ENCODE peak calls at places on chromosomes 6 and 20, in six cellular contexts. One of them, this sample, is unnamed.

GRCh38 chr20:50193169-50193850 is 2.7 kb downstream of the CEBPB start:
- DNase-seq in SK-N-SH: no peak
- DNase-seq in NCI-H1092: no peak
- DNase-seq in fibroblast of villous mesenchyme: peak; percentile 53
- DNase-seq in stimulated activated CD4-positive, alpha-beta T cell treated with anti-CD3 and anti-CD28 coated beads, Interleukin-15, amount 100 ng/mL, for 1 hour: no peak
- DNase-seq in NCI-H226: peak; percentile 44
- DNase-seq in this sample: no peak

GRCh38 chr20:38073307-38074010 is 39.9 kb downstream of the RPRD1B start:
- DNase-seq in SK-N-SH: peak; percentile 52
- DNase-seq in stimulated activated CD4-positive, alpha-beta T cell treated with anti-CD3 and anti-CD28 coated beads, Interleukin-15, amount 100 ng/mL, for 1 hour: no peak
- DNase-seq in NCI-H1092: no peak
- DNase-seq in fibroblast of villous mesenchyme: peak; percentile 97
- DNase-seq in NCI-H226: peak; percentile 79
- DNase-seq in this sample: peak; percentile 93

GRCh38 chr6:54903884-54904283 is 57.3 kb downstream of the FAM83B start:
- DNase-seq in fibroblast of villous mesenchyme: peak; percentile 11
- DNase-seq in stimulated activated CD4-positive, alpha-beta T cell treated with anti-CD3 and anti-CD28 coated beads, Interleukin-15, amount 100 ng/mL, for 1 hour: no peak
- DNase-seq in SK-N-SH: no peak
- DNase-seq in NCI-H226: no peak
- DNase-seq in NCI-H1092: no peak
- DNase-seq in this sample: no peak

GRCh38 chr6:136251394-136251793 is 1.3 kb upstream of the MTFR2 start:
- DNase-seq in SK-N-SH: no peak
- DNase-seq in NCI-H1092: no peak
- DNase-seq in NCI-H226: no peak
- DNase-seq in stimulated activated CD4-positive, alpha-beta T cell treated with anti-CD3 and anti-CD28 coated beads, Interleukin-15, amount 100 ng/mL, for 1 hour: no peak
- DNase-seq in fibroblast of villous mesenchyme: no peak
- DNase-seq in this sample: no peak

GRCh38 chr20:4026093-4026601 is 10.8 kb upstream of the RNF24 start:
- DNase-seq in stimulated activated CD4-positive, alpha-beta T cell treated with anti-CD3 and anti-CD28 coated beads, Interleukin-15, amount 100 ng/mL, for 1 hour: no peak
- DNase-seq in fibroblast of villous mesenchyme: peak; percentile 90
- DNase-seq in SK-N-SH: peak; percentile 54
- DNase-seq in NCI-H1092: no peak
- DNase-seq in NCI-H226: peak; percentile 55
- DNase-seq in this sample: no peak

GRCh38 chr6:6803180-6803978 is 214.9 kb downstream of the LY86 start:
- DNase-seq in fibroblast of villous mesenchyme: no peak
- DNase-seq in NCI-H226: peak; percentile 56
- DNase-seq in stimulated activated CD4-positive, alpha-beta T cell treated with anti-CD3 and anti-CD28 coated beads, Interleukin-15, amount 100 ng/mL, for 1 hour: no peak
- DNase-seq in SK-N-SH: no peak
- DNase-seq in NCI-H1092: no peak
- DNase-seq in this sample: no peak

GRCh38 chr6:31829633-31830492 is 2.3 kb downstream of the HSPA1B start:
- DNase-seq in SK-N-SH: no peak
- DNase-seq in fibroblast of villous mesenchyme: peak; percentile 72
- DNase-seq in NCI-H1092: no peak
- DNase-seq in stimulated activated CD4-positive, alpha-beta T cell treated with anti-CD3 and anti-CD28 coated beads, Interleukin-15, amount 100 ng/mL, for 1 hour: no peak
- DNase-seq in NCI-H226: no peak
- DNase-seq in this sample: peak; percentile 45

GRCh38 chr20:50151034-50151743 is 2.3 kb downstream of the PEDS1 start:
- DNase-seq in stimulated activated CD4-positive, alpha-beta T cell treated with anti-CD3 and anti-CD28 coated beads, Interleukin-15, amount 100 ng/mL, for 1 hour: no peak
- DNase-seq in NCI-H1092: no peak
- DNase-seq in fibroblast of villous mesenchyme: no peak
- DNase-seq in NCI-H226: no peak
- DNase-seq in SK-N-SH: no peak
- DNase-seq in this sample: peak; percentile 72

GRCh38 chr20:51487525-51488279 is 54.8 kb downstream of the NFATC2 start:
- DNase-seq in NCI-H1092: no peak
- DNase-seq in fibroblast of villous mesenchyme: peak; percentile 72
- DNase-seq in NCI-H226: peak; percentile 89
- DNase-seq in stimulated activated CD4-positive, alpha-beta T cell treated with anti-CD3 and anti-CD28 coated beads, Interleukin-15, amount 100 ng/mL, for 1 hour: no peak
- DNase-seq in SK-N-SH: no peak
- DNase-seq in this sample: no peak

GRCh38 chr6:134437376-134437775 is 119.5 kb upstream of the SGK1 start:
- DNase-seq in NCI-H226: peak; percentile 22
- DNase-seq in SK-N-SH: no peak
- DNase-seq in NCI-H1092: no peak
- DNase-seq in fibroblast of villous mesenchyme: peak; percentile 48
- DNase-seq in stimulated activated CD4-positive, alpha-beta T cell treated with anti-CD3 and anti-CD28 coated beads, Interleukin-15, amount 100 ng/mL, for 1 hour: peak; percentile 1
- DNase-seq in this sample: no peak

GRCh38 chr20:2809690-2810089 is 5.1 kb upstream of the C20orf141 start:
- DNase-seq in NCI-H1092: no peak
- DNase-seq in stimulated activated CD4-positive, alpha-beta T cell treated with anti-CD3 and anti-CD28 coated beads, Interleukin-15, amount 100 ng/mL, for 1 hour: no peak
- DNase-seq in NCI-H226: no peak
- DNase-seq in SK-N-SH: no peak
- DNase-seq in fibroblast of villous mesenchyme: no peak
- DNase-seq in this sample: no peak

GRCh38 chr20:4038676-4039075 is 23.3 kb upstream of the RNF24 start:
- DNase-seq in fibroblast of villous mesenchyme: no peak
- DNase-seq in NCI-H1092: no peak
- DNase-seq in stimulated activated CD4-positive, alpha-beta T cell treated with anti-CD3 and anti-CD28 coated beads, Interleukin-15, amount 100 ng/mL, for 1 hour: no peak
- DNase-seq in NCI-H226: no peak
- DNase-seq in SK-N-SH: no peak
- DNase-seq in this sample: no peak

GRCh38 chr6:41728954-41729353 is 6.5 kb downstream of the TFEB start:
- DNase-seq in NCI-H226: no peak
- DNase-seq in NCI-H1092: no peak
- DNase-seq in stimulated activated CD4-positive, alpha-beta T cell treated with anti-CD3 and anti-CD28 coated beads, Interleukin-15, amount 100 ng/mL, for 1 hour: no peak
- DNase-seq in SK-N-SH: no peak
- DNase-seq in fibroblast of villous mesenchyme: no peak
- DNase-seq in this sample: no peak

GRCh38 chr6:107441706-107442105 is 17.7 kb downstream of the PDSS2 start:
- DNase-seq in NCI-H1092: no peak
- DNase-seq in NCI-H226: no peak
- DNase-seq in SK-N-SH: no peak
- DNase-seq in fibroblast of villous mesenchyme: no peak
- DNase-seq in stimulated activated CD4-positive, alpha-beta T cell treated with anti-CD3 and anti-CD28 coated beads, Interleukin-15, amount 100 ng/mL, for 1 hour: no peak
- DNase-seq in this sample: no peak

GRCh38 chr6:108341312-108341711 is 46.5 kb downstream of the AFG1L start:
- DNase-seq in SK-N-SH: no peak
- DNase-seq in fibroblast of villous mesenchyme: no peak
- DNase-seq in NCI-H1092: no peak
- DNase-seq in NCI-H226: no peak
- DNase-seq in stimulated activated CD4-positive, alpha-beta T cell treated with anti-CD3 and anti-CD28 coated beads, Interleukin-15, amount 100 ng/mL, for 1 hour: no peak
- DNase-seq in this sample: no peak

GRCh38 chr6:44301782-44302564 is 11.2 kb downstream of the AARS2 start:
- DNase-seq in NCI-H226: no peak
- DNase-seq in stimulated activated CD4-positive, alpha-beta T cell treated with anti-CD3 and anti-CD28 coated beads, Interleukin-15, amount 100 ng/mL, for 1 hour: no peak
- DNase-seq in SK-N-SH: no peak
- DNase-seq in NCI-H1092: no peak
- DNase-seq in fibroblast of villous mesenchyme: no peak
- DNase-seq in this sample: no peak

GRCh38 chr6:149316740-149317655 is 514 bp upstream of the TAB2 start:
- DNase-seq in fibroblast of villous mesenchyme: peak; percentile 93
- DNase-seq in SK-N-SH: peak; percentile 93
- DNase-seq in stimulated activated CD4-positive, alpha-beta T cell treated with anti-CD3 and anti-CD28 coated beads, Interleukin-15, amount 100 ng/mL, for 1 hour: peak; percentile 77
- DNase-seq in NCI-H226: peak; percentile 92
- DNase-seq in NCI-H1092: peak; percentile 91
- DNase-seq in this sample: no peak

GRCh38 chr6:3593161-3593560 is 136.3 kb upstream of the SLC22A23 start:
- DNase-seq in SK-N-SH: no peak
- DNase-seq in stimulated activated CD4-positive, alpha-beta T cell treated with anti-CD3 and anti-CD28 coated beads, Interleukin-15, amount 100 ng/mL, for 1 hour: no peak
- DNase-seq in NCI-H1092: no peak
- DNase-seq in NCI-H226: no peak
- DNase-seq in fibroblast of villous mesenchyme: no peak
- DNase-seq in this sample: no peak

GRCh38 chr20:18404172-18404571 is 62.7 kb downstream of the DZANK1 start:
- DNase-seq in SK-N-SH: no peak
- DNase-seq in stimulated activated CD4-positive, alpha-beta T cell treated with anti-CD3 and anti-CD28 coated beads, Interleukin-15, amount 100 ng/mL, for 1 hour: no peak
- DNase-seq in NCI-H1092: no peak
- DNase-seq in fibroblast of villous mesenchyme: no peak
- DNase-seq in NCI-H226: no peak
- DNase-seq in this sample: no peak

GRCh38 chr20:34979366-34980153 is 23.9 kb downstream of the MYH7B start:
- DNase-seq in fibroblast of villous mesenchyme: no peak
- DNase-seq in NCI-H226: no peak
- DNase-seq in stimulated activated CD4-positive, alpha-beta T cell treated with anti-CD3 and anti-CD28 coated beads, Interleukin-15, amount 100 ng/mL, for 1 hour: no peak
- DNase-seq in NCI-H1092: no peak
- DNase-seq in SK-N-SH: peak; percentile 59
- DNase-seq in this sample: no peak

GRCh38 chr6:144797881-144798589 is 512.9 kb downstream of the UTRN start:
- DNase-seq in NCI-H1092: no peak
- DNase-seq in stimulated activated CD4-positive, alpha-beta T cell treated with anti-CD3 and anti-CD28 coated beads, Interleukin-15, amount 100 ng/mL, for 1 hour: no peak
- DNase-seq in fibroblast of villous mesenchyme: peak; percentile 77
- DNase-seq in NCI-H226: peak; percentile 49
- DNase-seq in SK-N-SH: no peak
- DNase-seq in this sample: no peak

GRCh38 chr6:39037082-39037487 is 11.5 kb upstream of the GLP1R start:
- DNase-seq in stimulated activated CD4-positive, alpha-beta T cell treated with anti-CD3 and anti-CD28 coated beads, Interleukin-15, amount 100 ng/mL, for 1 hour: no peak
- DNase-seq in fibroblast of villous mesenchyme: no peak
- DNase-seq in NCI-H1092: no peak
- DNase-seq in SK-N-SH: no peak
- DNase-seq in NCI-H226: no peak
- DNase-seq in this sample: no peak

GRCh38 chr20:36779656-36780025 is 6.1 kb upstream of the DSN1 start:
- DNase-seq in NCI-H226: no peak
- DNase-seq in NCI-H1092: no peak
- DNase-seq in stimulated activated CD4-positive, alpha-beta T cell treated with anti-CD3 and anti-CD28 coated beads, Interleukin-15, amount 100 ng/mL, for 1 hour: no peak
- DNase-seq in fibroblast of villous mesenchyme: no peak
- DNase-seq in SK-N-SH: no peak
- DNase-seq in this sample: no peak

GRCh38 chr6:101195581-101195980 is 197.9 kb upstream of the GRIK2 start:
- DNase-seq in fibroblast of villous mesenchyme: peak; percentile 70
- DNase-seq in NCI-H1092: no peak
- DNase-seq in stimulated activated CD4-positive, alpha-beta T cell treated with anti-CD3 and anti-CD28 coated beads, Interleukin-15, amount 100 ng/mL, for 1 hour: no peak
- DNase-seq in NCI-H226: peak; percentile 63
- DNase-seq in SK-N-SH: no peak
- DNase-seq in this sample: no peak

GRCh38 chr20:33237989-33238388 is 2.2 kb downstream of the BPIFA1 start:
- DNase-seq in stimulated activated CD4-positive, alpha-beta T cell treated with anti-CD3 and anti-CD28 coated beads, Interleukin-15, amount 100 ng/mL, for 1 hour: no peak
- DNase-seq in NCI-H226: no peak
- DNase-seq in NCI-H1092: no peak
- DNase-seq in SK-N-SH: no peak
- DNase-seq in fibroblast of villous mesenchyme: no peak
- DNase-seq in this sample: no peak